ENCODE peak calls at places on chromosome 15, in four cellular contexts. M is transverse colon, Q is IMR-90, B is ascending aorta. L is an unnamed sample.

GRCh38 chr15:66440501-66440900 is 53.8 kb downstream of the MAP2K1 start:
- DNase-seq in M (no peak), B (no peak), Q (no peak), L (no peak)

GRCh38 chr15:25659251-25659650 is 203.9 kb downstream of the ATP10A start:
- DNase-seq in Q (no peak), M (no peak), B (no peak), L (no peak)

GRCh38 chr15:84586641-84587160 is 14.1 kb upstream of the ZSCAN2 start:
- DNase-seq in B (no peak), Q (peak; percentile 36), M (no peak), L (peak; percentile 12)

GRCh38 chr15:78438595-78439285 is 724 bp downstream of the IREB2 start:
- DNase-seq in M (no peak), B (no peak), Q (no peak), L (peak; percentile 31)

GRCh38 chr15:101011582-101011981 is 92.4 kb downstream of the LRRK1 start:
- DNase-seq in B (no peak), M (no peak), Q (no peak), L (no peak)

GRCh38 chr15:90603893-90604292 is 74.2 kb downstream of the CRTC3 start:
- DNase-seq in Q (no peak), M (peak; percentile 53), B (no peak), L (peak; percentile 32)

GRCh38 chr15:61654918-61655317 is 405.3 kb downstream of the VPS13C start:
- DNase-seq in Q (no peak), M (no peak), B (no peak), L (no peak)

GRCh38 chr15:91717811-91718210 is 135.7 kb upstream of the SLCO3A1 start:
- DNase-seq in B (no peak), Q (no peak), M (no peak), L (no peak)

GRCh38 chr15:34358367-34358766 is 8.6 kb downstream of the LPCAT4 start:
- DNase-seq in M (no peak), B (no peak), Q (no peak), L (no peak)

GRCh38 chr15:34795267-34796081 is at the start of gene ACTC1:
- DNase-seq in Q (peak; percentile 52), B (no peak), M (no peak), L (peak; percentile 54)

GRCh38 chr15:51094606-51095569 is at the start of gene TNFAIP8L3:
- DNase-seq in M (peak; percentile 50), Q (no peak), B (no peak), L (no peak)

GRCh38 chr15:32718082-32718821 is 448 bp downstream of the GREM1 start:
- DNase-seq in M (peak; percentile 17), B (no peak), Q (no peak), L (no peak)

DNA sequence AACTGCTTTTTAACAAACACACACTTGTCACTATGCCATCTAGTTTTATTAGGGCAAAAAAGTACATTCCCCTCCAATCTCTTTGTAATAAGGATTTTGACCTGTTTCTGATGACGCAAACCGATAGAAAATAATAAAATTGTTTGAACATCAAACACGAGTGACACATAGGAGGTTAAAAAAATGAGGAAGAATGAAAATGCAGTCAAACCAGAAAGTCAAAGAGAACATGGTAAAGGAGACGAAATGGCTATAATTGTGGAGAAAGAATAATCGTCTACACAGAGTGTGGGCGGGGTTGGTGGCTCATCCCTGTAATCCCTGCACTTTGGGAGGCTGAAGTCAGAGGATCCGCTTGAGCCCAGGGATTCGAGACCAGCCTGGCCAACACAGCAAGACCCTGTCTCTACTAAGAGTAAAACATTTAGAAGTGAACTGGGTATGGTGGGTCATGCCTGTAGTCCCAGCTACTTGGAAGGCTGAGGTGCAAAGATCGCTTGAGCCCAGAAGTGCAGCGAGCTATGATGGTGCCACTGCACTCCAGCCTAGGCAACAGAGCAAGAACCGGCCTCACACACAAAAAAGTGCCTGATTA is 83.2 kb downstream of the MEIS2 start:
- DNase-seq in Q (no peak), M (no peak), B (no peak), L (no peak)
- H3K4me3 ChIP-seq in Q (no peak overlapping the region), M (no peak overlapping the region), B (no peak overlapping the region), L (no peak overlapping the region)

GRCh38 chr15:27527490-27528067 is 556.6 kb downstream of the GABRG3 start:
- DNase-seq in Q (no peak), M (no peak), B (no peak), L (no peak)
- TF ChIP-seq CTCF in Q (no peak), M (no peak), B (no peak), L (no peak)

GRCh38 chr15:89486726-89487050 is 9.7 kb downstream of the RHCG start:
- DNase-seq in M (peak; percentile 43), Q (no peak), B (no peak), L (no peak)

GRCh38 chr15:89479173-89479572 is 17.2 kb downstream of the RHCG start:
- DNase-seq in Q (no peak), B (no peak), M (no peak), L (no peak)

GRCh38 chr15:89482139-89482538 is 14.2 kb downstream of the RHCG start:
- DNase-seq in B (no peak), Q (no peak), M (no peak), L (no peak)

GRCh38 chr15:89480505-89480904 is 15.9 kb downstream of the RHCG start:
- DNase-seq in M (no peak), Q (no peak), B (no peak), L (no peak)

GRCh38 chr15:89483079-89483478 is 13.3 kb downstream of the RHCG start:
- DNase-seq in M (no peak), Q (no peak), B (no peak), L (no peak)
- H3K4me3 ChIP-seq in M (no peak overlapping the region), Q (no peak overlapping the region), B (no peak overlapping the region), L (no peak overlapping the region)

DNA sequence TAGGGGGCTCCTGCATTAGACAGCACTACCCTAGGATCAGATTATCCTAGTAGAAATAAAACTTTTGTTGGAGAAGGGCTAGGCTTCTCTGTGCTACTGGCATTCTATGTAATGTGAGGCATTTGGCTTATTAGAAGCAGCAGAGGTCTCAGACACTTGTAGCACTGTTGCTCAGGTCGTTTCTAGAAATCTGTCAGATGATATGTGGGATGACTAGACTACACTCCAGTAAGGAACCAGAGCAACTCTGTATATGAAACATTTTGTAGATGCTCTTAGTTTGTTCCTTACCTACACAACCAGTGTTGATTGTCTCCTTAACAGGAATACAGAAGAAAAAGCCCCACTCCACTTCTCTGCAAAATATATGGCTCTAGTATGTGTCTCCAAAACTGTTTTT is 21.9 kb upstream of the FBXL22 start:
- DNase-seq in M (no peak), Q (no peak), B (no peak), L (no peak)
- TF ChIP-seq CTCF in M (no peak), Q (no peak), B (no peak), L (no peak)

DNA sequence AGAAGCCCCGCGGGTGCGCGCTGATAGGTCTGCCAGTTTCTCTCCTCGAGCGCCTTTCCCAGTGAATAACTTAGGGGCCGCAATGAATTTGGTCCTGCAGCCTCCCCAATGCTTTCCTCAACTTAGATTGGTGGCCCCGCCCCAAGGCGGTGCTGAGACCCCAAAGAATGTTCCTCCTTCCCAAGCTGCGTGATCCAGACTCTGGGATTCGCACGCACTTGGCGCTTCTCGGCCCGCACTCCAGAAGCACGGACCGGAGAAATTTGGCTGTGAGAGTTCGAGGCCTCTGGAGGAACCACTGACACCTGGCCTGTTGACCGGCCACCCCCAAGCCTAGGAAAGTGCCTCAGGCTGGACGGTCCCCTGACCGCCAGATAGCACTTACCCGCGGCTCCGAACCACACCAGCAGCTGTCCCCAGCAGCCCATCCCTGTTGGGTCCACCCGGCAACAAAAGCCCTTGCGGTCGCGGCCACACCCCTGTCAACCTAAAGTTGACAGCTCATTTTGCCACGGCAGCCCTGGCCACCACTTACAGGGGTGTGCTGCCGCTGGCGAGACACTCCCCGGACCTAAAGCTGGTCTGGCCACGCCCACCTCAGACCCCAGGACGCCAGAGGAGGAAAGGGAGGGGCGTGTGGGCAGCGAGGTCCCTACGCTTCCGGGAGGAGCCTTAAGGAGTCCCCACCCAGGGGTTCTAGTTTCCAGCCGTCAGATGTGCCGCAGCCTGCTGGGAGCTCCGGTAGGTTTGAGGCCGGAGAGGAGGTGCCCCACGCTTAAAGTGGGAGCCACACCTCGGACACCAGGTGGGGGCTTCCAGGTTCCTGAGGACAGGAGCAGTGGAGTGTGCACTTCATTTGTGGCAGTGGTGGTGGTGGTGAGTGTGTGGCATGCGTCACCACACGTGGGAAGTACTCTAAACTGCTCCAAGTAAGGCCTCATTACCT is at the start of gene LTK:
- DNase-seq in Q (no peak), M (peak; percentile 52), B (no peak), L (peak; percentile 10)
- H3K4me3 ChIP-seq in Q (peak within 1 kb of the TSS; percentile 1), M (peak within 1 kb of the TSS; percentile 10), B (peak within 1 kb of the TSS; percentile 53), L (peak within 1 kb of the TSS; percentile 27)

GRCh38 chr15:89356634-89357298 is 22.1 kb upstream of the POLG start:
- DNase-seq in M (no peak), Q (no peak), B (no peak), L (no peak)
- TF ChIP-seq CTCF in M (no peak), Q (peak; percentile 39), B (no peak), L (peak; percentile 50)

DNA sequence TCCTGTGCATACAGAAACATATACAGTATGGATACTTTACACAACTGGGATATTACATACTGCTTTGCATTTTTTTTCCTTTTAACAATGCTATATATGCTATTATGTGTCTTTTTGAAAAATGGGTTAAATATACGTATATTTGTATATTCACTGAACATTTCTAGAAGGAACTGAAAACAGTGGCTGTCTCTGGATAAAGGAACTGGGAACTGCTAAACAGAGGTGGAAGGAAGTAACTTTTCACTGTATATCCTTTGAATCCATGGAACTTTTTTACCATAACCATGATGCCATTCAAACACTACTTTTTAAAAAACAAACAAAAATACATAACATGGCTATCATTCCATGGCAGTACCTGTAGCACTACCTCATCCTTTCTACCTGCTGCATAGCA is 1.8 kb downstream of the MTFMT start:
- DNase-seq in M (no peak), Q (no peak), B (no peak), L (no peak)
- H3K4me3 ChIP-seq in M (no peak overlapping the region), Q (no peak overlapping the region), B (peak overlapping the region; percentile 97), L (no peak overlapping the region)

DNA sequence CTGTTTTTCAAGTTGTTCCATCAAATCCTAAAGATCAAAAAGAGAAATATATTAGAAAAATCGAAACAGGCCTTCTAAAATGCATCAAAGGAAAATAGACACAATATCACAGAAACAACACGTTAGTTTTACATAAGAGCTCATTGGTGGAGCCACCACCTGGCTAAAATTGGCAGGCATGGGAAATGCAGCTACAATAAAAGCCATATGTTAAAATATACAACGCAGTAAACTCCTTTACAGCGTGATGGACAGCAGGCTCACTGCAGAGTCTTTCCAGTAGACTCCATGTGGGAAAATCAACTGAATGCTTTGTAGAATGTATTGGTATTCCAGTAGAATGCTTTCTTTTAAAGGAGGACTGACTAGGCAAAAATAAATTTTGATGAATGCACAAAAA is 40.9 kb upstream of the MYO5C start:
- DNase-seq in M (peak; percentile 38), B (no peak), Q (no peak), L (no peak)
- TF ChIP-seq CTCF in M (no peak), B (no peak), Q (no peak), L (no peak)

GRCh38 chr15:60651155-60651554 is 172.2 kb upstream of the ICE2 start:
- DNase-seq in M (no peak), B (no peak), Q (no peak), L (no peak)
- H3K4me3 ChIP-seq in M (no peak overlapping the region), B (no peak overlapping the region), Q (no peak overlapping the region), L (no peak overlapping the region)

GRCh38 chr15:31225356-31225955 is 101.2 kb upstream of the KLF13 start:
- DNase-seq in B (no peak), M (no peak), Q (no peak), L (no peak)

GRCh38 chr15:31221936-31222515 is 104.6 kb upstream of the KLF13 start:
- DNase-seq in B (no peak), Q (no peak), M (no peak), L (no peak)

GRCh38 chr15:31226011-31226410 is 100.6 kb upstream of the KLF13 start:
- DNase-seq in Q (no peak), B (no peak), M (no peak), L (no peak)

GRCh38 chr15:31222769-31223345 is 103.8 kb upstream of the KLF13 start:
- DNase-seq in M (no peak), B (no peak), Q (no peak), L (no peak)

GRCh38 chr15:31223478-31224350 is 102.9 kb upstream of the KLF13 start:
- DNase-seq in M (no peak), B (no peak), Q (no peak), L (no peak)
- TF ChIP-seq CTCF in M (no peak), B (no peak), Q (no peak), L (no peak)

L was measured in AG10803.